ENCODE peak calls at places on chromosomes 16 and 17, in nine cellular contexts. One of them, this sample, is unnamed.

GRCh38 chr17:2545393-2545792 is 33.7 kb upstream of the METTL16 start:
- DNase-seq in neural progenitor cell: no peak
- DNase-seq in PC-9: no peak
- DNase-seq in K562: no peak
- DNase-seq in ovary: no peak
- DNase-seq in heart left ventricle: peak; percentile 29
- DNase-seq in GM23338: no peak
- DNase-seq in cardiac muscle cell: peak; percentile 93
- DNase-seq in IMR-90: no peak
- DNase-seq in this sample: no peak

GRCh38 chr17:41284043-41284442 is 8.5 kb downstream of the KRTAP9-7 start:
- DNase-seq in IMR-90: peak; percentile 41
- DNase-seq in K562: peak; percentile 0
- DNase-seq in PC-9: no peak
- DNase-seq in GM23338: peak; percentile 21
- DNase-seq in neural progenitor cell: no peak
- DNase-seq in cardiac muscle cell: no peak
- DNase-seq in heart left ventricle: no peak
- DNase-seq in ovary: no peak
- DNase-seq in this sample: no peak

GRCh38 chr16:80711406-80711805 is 93.0 kb downstream of the CDYL2 start:
- DNase-seq in heart left ventricle: no peak
- DNase-seq in PC-9: no peak
- DNase-seq in neural progenitor cell: no peak
- DNase-seq in IMR-90: no peak
- DNase-seq in GM23338: no peak
- DNase-seq in ovary: no peak
- DNase-seq in cardiac muscle cell: no peak
- DNase-seq in K562: no peak
- DNase-seq in this sample: no peak

GRCh38 chr16:27313422-27314160 is at the start of gene IL4R:
- DNase-seq in neural progenitor cell: peak; percentile 73
- DNase-seq in ovary: peak; percentile 72
- DNase-seq in PC-9: peak; percentile 72
- DNase-seq in heart left ventricle: peak; percentile 82
- DNase-seq in cardiac muscle cell: peak; percentile 76
- DNase-seq in K562: peak; percentile 66
- DNase-seq in IMR-90: peak; percentile 77
- DNase-seq in GM23338: peak; percentile 68
- DNase-seq in this sample: no peak

GRCh38 chr17:29836643-29837042 is 93.4 kb downstream of the SSH2 start:
- DNase-seq in GM23338: no peak
- DNase-seq in K562: no peak
- DNase-seq in IMR-90: peak; percentile 38
- DNase-seq in cardiac muscle cell: no peak
- DNase-seq in PC-9: no peak
- DNase-seq in ovary: no peak
- DNase-seq in neural progenitor cell: no peak
- DNase-seq in heart left ventricle: no peak
- DNase-seq in this sample: no peak

GRCh38 chr16:1825864-1826690 is 548 bp downstream of the HAGH start:
- DNase-seq in PC-9: no peak
- DNase-seq in heart left ventricle: no peak
- DNase-seq in GM23338: peak; percentile 76
- DNase-seq in cardiac muscle cell: peak; percentile 82
- DNase-seq in IMR-90: peak; percentile 48
- DNase-seq in K562: no peak
- DNase-seq in ovary: peak; percentile 38
- DNase-seq in neural progenitor cell: peak; percentile 91
- DNase-seq in this sample: no peak

GRCh38 chr17:36727577-36727976 is 126.2 kb downstream of the MRM1 start:
- DNase-seq in ovary: no peak
- DNase-seq in GM23338: no peak
- DNase-seq in IMR-90: no peak
- DNase-seq in K562: peak; percentile 45
- DNase-seq in PC-9: no peak
- DNase-seq in neural progenitor cell: peak; percentile 16
- DNase-seq in heart left ventricle: no peak
- DNase-seq in cardiac muscle cell: no peak
- DNase-seq in this sample: no peak

GRCh38 chr17:56756536-56756935 is 77.2 kb downstream of the C17orf67 start:
- DNase-seq in IMR-90: peak; percentile 98
- DNase-seq in K562: no peak
- DNase-seq in cardiac muscle cell: no peak
- DNase-seq in neural progenitor cell: no peak
- DNase-seq in PC-9: peak; percentile 55
- DNase-seq in heart left ventricle: no peak
- DNase-seq in ovary: no peak
- DNase-seq in GM23338: no peak
- DNase-seq in this sample: no peak

GRCh38 chr16:69925311-69925710 is 25.8 kb upstream of the CLEC18A start:
- DNase-seq in PC-9: no peak
- DNase-seq in GM23338: no peak
- DNase-seq in K562: no peak
- DNase-seq in ovary: no peak
- DNase-seq in cardiac muscle cell: no peak
- DNase-seq in IMR-90: no peak
- DNase-seq in neural progenitor cell: no peak
- DNase-seq in heart left ventricle: no peak
- DNase-seq in this sample: no peak

GRCh38 chr17:7992516-7992915 is 9.9 kb upstream of the GUCY2D start:
- DNase-seq in PC-9: peak; percentile 77
- DNase-seq in cardiac muscle cell: no peak
- DNase-seq in K562: no peak
- DNase-seq in GM23338: peak; percentile 12
- DNase-seq in heart left ventricle: no peak
- DNase-seq in ovary: no peak
- DNase-seq in IMR-90: peak; percentile 62
- DNase-seq in neural progenitor cell: no peak
- DNase-seq in this sample: no peak

GRCh38 chr16:66661210-66661560 is 35.4 kb downstream of the CMTM4 start:
- DNase-seq in heart left ventricle: no peak
- DNase-seq in K562: no peak
- DNase-seq in PC-9: no peak
- DNase-seq in cardiac muscle cell: no peak
- DNase-seq in ovary: no peak
- DNase-seq in GM23338: no peak
- DNase-seq in IMR-90: no peak
- DNase-seq in neural progenitor cell: no peak
- DNase-seq in this sample: no peak

GRCh38 chr17:31510273-31511175 is 119.0 kb downstream of the RAB11FIP4 start:
- DNase-seq in K562: no peak
- DNase-seq in ovary: no peak
- DNase-seq in heart left ventricle: peak; percentile 68
- DNase-seq in IMR-90: peak; percentile 58
- DNase-seq in PC-9: no peak
- DNase-seq in cardiac muscle cell: no peak
- DNase-seq in GM23338: no peak
- DNase-seq in neural progenitor cell: no peak
- DNase-seq in this sample: peak; percentile 78

GRCh38 chr16:57651344-57652333 is 16.5 kb upstream of the ADGRG3 start:
- DNase-seq in cardiac muscle cell: peak; percentile 26
- DNase-seq in neural progenitor cell: no peak
- DNase-seq in IMR-90: no peak
- DNase-seq in PC-9: no peak
- DNase-seq in ovary: no peak
- DNase-seq in heart left ventricle: no peak
- DNase-seq in GM23338: no peak
- DNase-seq in K562: peak; percentile 45
- DNase-seq in this sample: no peak

GRCh38 chr17:57874434-57875108 is 24.7 kb upstream of the MRPS23 start:
- DNase-seq in GM23338: peak; percentile 97
- DNase-seq in cardiac muscle cell: peak; percentile 94
- DNase-seq in PC-9: no peak
- DNase-seq in heart left ventricle: peak; percentile 90
- DNase-seq in IMR-90: peak; percentile 95
- DNase-seq in ovary: peak; percentile 83
- DNase-seq in K562: no peak
- DNase-seq in neural progenitor cell: peak; percentile 88
- DNase-seq in this sample: peak; percentile 41

GRCh38 chr17:2780256-2780655 is 16.0 kb upstream of the RAP1GAP2 start:
- DNase-seq in GM23338: no peak
- DNase-seq in PC-9: no peak
- DNase-seq in ovary: no peak
- DNase-seq in IMR-90: no peak
- DNase-seq in cardiac muscle cell: no peak
- DNase-seq in K562: no peak
- DNase-seq in neural progenitor cell: no peak
- DNase-seq in heart left ventricle: no peak
- DNase-seq in this sample: no peak

DNA sequence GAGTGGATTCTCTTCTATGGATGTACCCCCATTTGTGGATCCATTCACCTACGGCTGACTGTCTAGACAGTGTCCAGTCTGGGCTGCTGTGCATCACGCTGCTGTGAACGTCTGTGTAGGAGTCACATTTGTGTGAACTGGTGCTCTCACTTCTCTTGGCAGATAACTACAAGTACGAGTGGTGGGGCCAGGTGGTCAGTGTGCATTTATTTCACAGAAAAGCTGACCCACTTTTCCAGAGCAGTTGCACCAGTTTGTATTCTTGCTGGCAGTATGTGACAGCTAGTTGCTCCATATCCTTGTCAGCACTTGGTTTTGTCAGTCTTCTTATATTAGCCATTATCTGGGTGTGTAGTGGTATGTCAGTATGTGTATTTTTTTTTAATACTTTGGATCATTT is 28.4 kb downstream of the FOXK2 start:
- DNase-seq in heart left ventricle: no peak
- DNase-seq in IMR-90: no peak
- DNase-seq in neural progenitor cell: no peak
- DNase-seq in cardiac muscle cell: no peak
- DNase-seq in PC-9: no peak
- DNase-seq in K562: no peak
- DNase-seq in ovary: no peak
- DNase-seq in GM23338: no peak
- DNase-seq in this sample: no peak
- H3K4me1 ChIP-seq in heart left ventricle: peaks cover 49% of the 10 kb centered on the region
- H3K4me1 ChIP-seq in IMR-90: peaks cover 2% of the 10 kb centered on the region
- H3K4me1 ChIP-seq in neural progenitor cell: no peaks in the 10 kb centered on the region
- H3K4me1 ChIP-seq in cardiac muscle cell: peaks cover 25% of the 10 kb centered on the region
- H3K4me1 ChIP-seq in PC-9: no peaks in the 10 kb centered on the region
- H3K4me1 ChIP-seq in K562: peaks cover 23% of the 10 kb centered on the region
- H3K4me1 ChIP-seq in ovary: peaks cover 19% of the 10 kb centered on the region
- H3K4me1 ChIP-seq in GM23338: peaks cover 15% of the 10 kb centered on the region
- H3K4me1 ChIP-seq in this sample: peaks cover 58% of the 10 kb centered on the region

GRCh38 chr17:42553161-42553818 is 567 bp downstream of the HSD17B1 start:
- DNase-seq in PC-9: no peak
- DNase-seq in cardiac muscle cell: no peak
- DNase-seq in IMR-90: no peak
- DNase-seq in heart left ventricle: peak; percentile 37
- DNase-seq in GM23338: peak; percentile 66
- DNase-seq in ovary: peak; percentile 63
- DNase-seq in K562: peak; percentile 79
- DNase-seq in neural progenitor cell: peak; percentile 28
- DNase-seq in this sample: no peak
- TF ChIP-seq CTCF in PC-9: no peak
- TF ChIP-seq CTCF in cardiac muscle cell: peak; percentile 36
- TF ChIP-seq CTCF in IMR-90: no peak
- TF ChIP-seq CTCF in heart left ventricle: no peak
- TF ChIP-seq CTCF in GM23338: no peak
- TF ChIP-seq CTCF in ovary: no peak
- TF ChIP-seq CTCF in K562: peak; percentile 86
- TF ChIP-seq CTCF in neural progenitor cell: no peak
- TF ChIP-seq CTCF in this sample: no peak

DNA sequence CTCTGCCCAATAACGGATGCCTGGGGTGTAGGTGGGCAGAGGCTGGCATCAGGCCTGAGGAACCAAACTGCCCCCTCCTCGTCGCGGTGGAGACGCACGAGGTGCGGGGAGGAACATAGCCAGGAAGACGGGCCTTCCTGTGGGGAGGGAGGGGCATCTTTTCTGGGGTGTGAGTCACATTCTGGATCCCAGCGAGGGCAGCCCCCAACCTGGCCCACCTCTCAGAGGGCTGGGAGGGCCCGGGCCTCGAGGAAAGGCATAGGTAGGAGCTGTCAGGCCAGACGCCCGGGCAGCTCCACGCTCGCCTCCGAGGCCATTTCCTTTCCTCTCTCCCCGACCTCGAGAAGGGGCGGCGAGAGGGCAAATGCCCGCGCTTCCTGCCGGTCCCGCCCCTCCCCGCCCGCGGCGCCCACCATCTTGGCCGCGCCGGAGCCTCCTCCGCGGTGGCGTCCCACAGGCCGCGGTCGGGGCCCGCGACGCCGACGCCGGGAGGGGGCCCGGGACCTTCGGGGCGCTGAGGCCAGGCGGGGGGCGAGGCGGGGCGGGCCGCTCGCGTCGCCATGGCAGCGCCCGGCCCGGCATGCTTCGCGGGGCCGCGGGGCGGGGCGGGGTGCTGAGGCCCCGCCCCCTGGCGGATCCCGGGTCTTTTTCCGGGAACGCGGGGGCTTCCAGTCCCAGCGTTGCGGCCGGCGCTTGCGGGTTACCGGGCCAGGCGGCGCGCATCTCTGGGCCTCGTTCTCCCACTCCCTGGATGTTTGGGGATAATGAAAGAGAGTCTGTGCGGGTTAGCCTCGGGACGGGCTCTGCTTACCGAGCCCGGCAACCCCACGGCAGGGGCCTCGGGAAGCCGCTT is 13.2 kb downstream of the RAI1 start:
- DNase-seq in neural progenitor cell: peak; percentile 90
- DNase-seq in cardiac muscle cell: peak; percentile 82
- DNase-seq in PC-9: peak; percentile 72
- DNase-seq in GM23338: peak; percentile 81
- DNase-seq in IMR-90: peak; percentile 55
- DNase-seq in K562: peak; percentile 89
- DNase-seq in heart left ventricle: peak; percentile 80
- DNase-seq in ovary: peak; percentile 86
- DNase-seq in this sample: peak; percentile 41
- H3K4me1 ChIP-seq in neural progenitor cell: peaks cover 57% of the 10 kb centered on the region
- H3K4me1 ChIP-seq in cardiac muscle cell: peaks cover 29% of the 10 kb centered on the region
- H3K4me1 ChIP-seq in PC-9: peaks cover 87% of the 10 kb centered on the region
- H3K4me1 ChIP-seq in GM23338: peaks cover 46% of the 10 kb centered on the region
- H3K4me1 ChIP-seq in IMR-90: peaks cover 61% of the 10 kb centered on the region
- H3K4me1 ChIP-seq in K562: peaks cover 43% of the 10 kb centered on the region
- H3K4me1 ChIP-seq in heart left ventricle: peaks cover 74% of the 10 kb centered on the region
- H3K4me1 ChIP-seq in ovary: peaks cover 29% of the 10 kb centered on the region
- H3K4me1 ChIP-seq in this sample: peaks cover 65% of the 10 kb centered on the region

GRCh38 chr17:61463068-61463980 is 11.1 kb downstream of the TBX4 start:
- DNase-seq in ovary: no peak
- DNase-seq in neural progenitor cell: no peak
- DNase-seq in heart left ventricle: no peak
- DNase-seq in K562: peak; percentile 48
- DNase-seq in GM23338: peak; percentile 67
- DNase-seq in cardiac muscle cell: no peak
- DNase-seq in IMR-90: no peak
- DNase-seq in PC-9: no peak
- DNase-seq in this sample: no peak
- TF ChIP-seq CTCF in ovary: no peak
- TF ChIP-seq CTCF in neural progenitor cell: peak; percentile 39
- TF ChIP-seq CTCF in heart left ventricle: peak; percentile 19
- TF ChIP-seq CTCF in K562: peak; percentile 29
- TF ChIP-seq CTCF in GM23338: peak; percentile 60
- TF ChIP-seq CTCF in cardiac muscle cell: peak; percentile 11
- TF ChIP-seq CTCF in IMR-90: no peak
- TF ChIP-seq CTCF in PC-9: no peak
- TF ChIP-seq CTCF in this sample: no peak

GRCh38 chr16:68380348-68380670 is 68.0 kb downstream of the SMPD3 start:
- DNase-seq in heart left ventricle: no peak
- DNase-seq in cardiac muscle cell: no peak
- DNase-seq in GM23338: no peak
- DNase-seq in PC-9: no peak
- DNase-seq in K562: no peak
- DNase-seq in IMR-90: no peak
- DNase-seq in ovary: no peak
- DNase-seq in neural progenitor cell: no peak
- DNase-seq in this sample: no peak
- H3K4me1 ChIP-seq in heart left ventricle: no peaks in the 10 kb centered on the region
- H3K4me1 ChIP-seq in cardiac muscle cell: peaks cover 12% of the 10 kb centered on the region
- H3K4me1 ChIP-seq in GM23338: peaks cover 16% of the 10 kb centered on the region
- H3K4me1 ChIP-seq in PC-9: peaks cover 7% of the 10 kb centered on the region
- H3K4me1 ChIP-seq in K562: peaks cover 21% of the 10 kb centered on the region
- H3K4me1 ChIP-seq in IMR-90: no peaks in the 10 kb centered on the region
- H3K4me1 ChIP-seq in ovary: no peaks in the 10 kb centered on the region
- H3K4me1 ChIP-seq in neural progenitor cell: peaks cover 31% of the 10 kb centered on the region
- H3K4me1 ChIP-seq in this sample: peaks cover 14% of the 10 kb centered on the region

GRCh38 chr16:3282103-3282746 is 1.1 kb upstream of the ZNF263 start:
- DNase-seq in heart left ventricle: no peak
- DNase-seq in neural progenitor cell: peak; percentile 86
- DNase-seq in GM23338: peak; percentile 87
- DNase-seq in ovary: no peak
- DNase-seq in K562: no peak
- DNase-seq in IMR-90: peak; percentile 69
- DNase-seq in cardiac muscle cell: peak; percentile 89
- DNase-seq in PC-9: peak; percentile 62
- DNase-seq in this sample: no peak
- TF ChIP-seq CTCF in heart left ventricle: no peak
- TF ChIP-seq CTCF in neural progenitor cell: peak; percentile 6
- TF ChIP-seq CTCF in GM23338: peak; percentile 19
- TF ChIP-seq CTCF in ovary: no peak
- TF ChIP-seq CTCF in K562: no peak
- TF ChIP-seq CTCF in IMR-90: no peak
- TF ChIP-seq CTCF in cardiac muscle cell: no peak
- TF ChIP-seq CTCF in PC-9: no peak
- TF ChIP-seq CTCF in this sample: no peak

This sample was measured in gastrocnemius medialis.